ENCODE peak calls at places on chromosomes 3 and 15, in seven cellular contexts. One of them, this sample, is unnamed.

GRCh38 chr3:141231101-141231922 is at the start of gene PXYLP1:
- DNase-seq in neural crest cell: peak
- DNase-seq in tibial nerve: peak
- DNase-seq in BE2C: peak
- DNase-seq in activated B cell treated with CpG ODN at 0.5 μM for 24 hours: peak
- DNase-seq in GM23338: peak
- DNase-seq in WTC11: peak
- DNase-seq in this sample: peak

GRCh38 chr15:76776969-76777368 is 128.2 kb downstream of the SCAPER start:
- DNase-seq in BE2C: no peak
- DNase-seq in GM23338: no peak
- DNase-seq in neural crest cell: no peak
- DNase-seq in WTC11: no peak
- DNase-seq in tibial nerve: no peak
- DNase-seq in activated B cell treated with CpG ODN at 0.5 μM for 24 hours: no peak
- DNase-seq in this sample: no peak

GRCh38 chr3:186520957-186521842 is 23.0 kb downstream of the CRYGS start:
- DNase-seq in GM23338: peak
- DNase-seq in BE2C: no peak
- DNase-seq in neural crest cell: no peak
- DNase-seq in WTC11: peak
- DNase-seq in activated B cell treated with CpG ODN at 0.5 μM for 24 hours: peak
- DNase-seq in tibial nerve: no peak
- DNase-seq in this sample: no peak

GRCh38 chr3:39130026-39130425 is 22.5 kb downstream of the TTC21A start:
- DNase-seq in BE2C: no peak
- DNase-seq in GM23338: no peak
- DNase-seq in tibial nerve: no peak
- DNase-seq in neural crest cell: no peak
- DNase-seq in activated B cell treated with CpG ODN at 0.5 μM for 24 hours: no peak
- DNase-seq in WTC11: no peak
- DNase-seq in this sample: no peak

GRCh38 chr15:87477759-87478687 is 778.5 kb downstream of the NTRK3 start:
- DNase-seq in BE2C: peak
- DNase-seq in GM23338: peak
- DNase-seq in activated B cell treated with CpG ODN at 0.5 μM for 24 hours: no peak
- DNase-seq in tibial nerve: peak
- DNase-seq in WTC11: no peak
- DNase-seq in neural crest cell: no peak
- DNase-seq in this sample: no peak

GRCh38 chr3:131348911-131349310 is 32.7 kb upstream of the NUDT16 start:
- DNase-seq in BE2C: no peak
- DNase-seq in tibial nerve: no peak
- DNase-seq in WTC11: no peak
- DNase-seq in GM23338: no peak
- DNase-seq in activated B cell treated with CpG ODN at 0.5 μM for 24 hours: no peak
- DNase-seq in neural crest cell: no peak
- DNase-seq in this sample: no peak

GRCh38 chr3:171457263-171458055 is 2.7 kb downstream of the TNIK start:
- DNase-seq in activated B cell treated with CpG ODN at 0.5 μM for 24 hours: no peak
- DNase-seq in neural crest cell: peak
- DNase-seq in WTC11: no peak
- DNase-seq in tibial nerve: no peak
- DNase-seq in GM23338: no peak
- DNase-seq in BE2C: no peak
- DNase-seq in this sample: no peak

GRCh38 chr3:72756900-72757299 is 91.3 kb downstream of the SHQ1 start:
- DNase-seq in WTC11: no peak
- DNase-seq in activated B cell treated with CpG ODN at 0.5 μM for 24 hours: no peak
- DNase-seq in BE2C: no peak
- DNase-seq in GM23338: no peak
- DNase-seq in neural crest cell: no peak
- DNase-seq in tibial nerve: no peak
- DNase-seq in this sample: no peak

GRCh38 chr3:61061092-61061723 is 190.0 kb downstream of the FHIT start:
- DNase-seq in tibial nerve: no peak
- DNase-seq in GM23338: no peak
- DNase-seq in activated B cell treated with CpG ODN at 0.5 μM for 24 hours: no peak
- DNase-seq in BE2C: no peak
- DNase-seq in WTC11: no peak
- DNase-seq in neural crest cell: no peak
- DNase-seq in this sample: no peak

GRCh38 chr3:44877333-44877732 is 2.9 kb downstream of the TGM4 start:
- DNase-seq in GM23338: no peak
- DNase-seq in WTC11: no peak
- DNase-seq in neural crest cell: no peak
- DNase-seq in activated B cell treated with CpG ODN at 0.5 μM for 24 hours: no peak
- DNase-seq in tibial nerve: no peak
- DNase-seq in BE2C: no peak
- DNase-seq in this sample: no peak
- TF ChIP-seq CTCF in GM23338: no peak
- TF ChIP-seq CTCF in WTC11: no peak
- TF ChIP-seq CTCF in neural crest cell: no peak
- TF ChIP-seq CTCF in activated B cell treated with CpG ODN at 0.5 μM for 24 hours: no peak
- TF ChIP-seq CTCF in tibial nerve: no peak
- TF ChIP-seq CTCF in BE2C: no peak
- TF ChIP-seq CTCF in this sample: no peak

GRCh38 chr3:173275740-173276139 is 121.8 kb upstream of the NLGN1 start:
- DNase-seq in activated B cell treated with CpG ODN at 0.5 μM for 24 hours: no peak
- DNase-seq in BE2C: peak
- DNase-seq in tibial nerve: no peak
- DNase-seq in neural crest cell: no peak
- DNase-seq in WTC11: peak
- DNase-seq in GM23338: peak
- DNase-seq in this sample: no peak
- TF ChIP-seq CTCF in activated B cell treated with CpG ODN at 0.5 μM for 24 hours: no peak
- TF ChIP-seq CTCF in BE2C: peak
- TF ChIP-seq CTCF in tibial nerve: no peak
- TF ChIP-seq CTCF in neural crest cell: no peak
- TF ChIP-seq CTCF in WTC11: no peak
- TF ChIP-seq CTCF in GM23338: peak
- TF ChIP-seq CTCF in this sample: no peak

GRCh38 chr3:119497824-119498187 is 541 bp upstream of the TIMMDC1 start:
- DNase-seq in activated B cell treated with CpG ODN at 0.5 μM for 24 hours: no peak
- DNase-seq in WTC11: no peak
- DNase-seq in tibial nerve: no peak
- DNase-seq in BE2C: no peak
- DNase-seq in neural crest cell: peak
- DNase-seq in GM23338: peak
- DNase-seq in this sample: peak

GRCh38 chr3:119492810-119493209 is 5.5 kb upstream of the TIMMDC1 start:
- DNase-seq in tibial nerve: no peak
- DNase-seq in activated B cell treated with CpG ODN at 0.5 μM for 24 hours: no peak
- DNase-seq in WTC11: no peak
- DNase-seq in neural crest cell: no peak
- DNase-seq in BE2C: no peak
- DNase-seq in GM23338: no peak
- DNase-seq in this sample: no peak

GRCh38 chr3:119498188-119498987 is at the start of gene TIMMDC1:
- DNase-seq in tibial nerve: peak
- DNase-seq in neural crest cell: peak
- DNase-seq in BE2C: peak
- DNase-seq in activated B cell treated with CpG ODN at 0.5 μM for 24 hours: peak
- DNase-seq in WTC11: peak
- DNase-seq in GM23338: peak
- DNase-seq in this sample: peak

GRCh38 chr3:119492128-119492527 is 6.2 kb upstream of the TIMMDC1 start:
- DNase-seq in GM23338: no peak
- DNase-seq in activated B cell treated with CpG ODN at 0.5 μM for 24 hours: no peak
- DNase-seq in WTC11: no peak
- DNase-seq in tibial nerve: no peak
- DNase-seq in BE2C: no peak
- DNase-seq in neural crest cell: no peak
- DNase-seq in this sample: no peak

GRCh38 chr3:119494597-119494996 is 3.8 kb upstream of the TIMMDC1 start:
- DNase-seq in activated B cell treated with CpG ODN at 0.5 μM for 24 hours: no peak
- DNase-seq in WTC11: no peak
- DNase-seq in BE2C: no peak
- DNase-seq in neural crest cell: no peak
- DNase-seq in tibial nerve: no peak
- DNase-seq in GM23338: peak
- DNase-seq in this sample: no peak
- TF ChIP-seq CTCF in activated B cell treated with CpG ODN at 0.5 μM for 24 hours: no peak
- TF ChIP-seq CTCF in WTC11: no peak
- TF ChIP-seq CTCF in BE2C: peak
- TF ChIP-seq CTCF in neural crest cell: peak
- TF ChIP-seq CTCF in tibial nerve: no peak
- TF ChIP-seq CTCF in GM23338: peak
- TF ChIP-seq CTCF in this sample: peak

GRCh38 chr3:45321607-45322391 is 66.6 kb upstream of the LARS2 start:
- DNase-seq in tibial nerve: no peak
- DNase-seq in BE2C: no peak
- DNase-seq in activated B cell treated with CpG ODN at 0.5 μM for 24 hours: no peak
- DNase-seq in WTC11: no peak
- DNase-seq in neural crest cell: no peak
- DNase-seq in GM23338: no peak
- DNase-seq in this sample: no peak
- TF ChIP-seq CTCF in tibial nerve: no peak
- TF ChIP-seq CTCF in BE2C: no peak
- TF ChIP-seq CTCF in activated B cell treated with CpG ODN at 0.5 μM for 24 hours: no peak
- TF ChIP-seq CTCF in WTC11: no peak
- TF ChIP-seq CTCF in neural crest cell: no peak
- TF ChIP-seq CTCF in GM23338: no peak
- TF ChIP-seq CTCF in this sample: no peak

GRCh38 chr3:195556390-195556789 is 13.3 kb upstream of the PPP1R2 start:
- DNase-seq in WTC11: peak
- DNase-seq in tibial nerve: no peak
- DNase-seq in GM23338: peak
- DNase-seq in neural crest cell: peak
- DNase-seq in BE2C: no peak
- DNase-seq in activated B cell treated with CpG ODN at 0.5 μM for 24 hours: no peak
- DNase-seq in this sample: no peak
- TF ChIP-seq CTCF in WTC11: no peak
- TF ChIP-seq CTCF in tibial nerve: no peak
- TF ChIP-seq CTCF in GM23338: peak
- TF ChIP-seq CTCF in neural crest cell: peak
- TF ChIP-seq CTCF in BE2C: peak
- TF ChIP-seq CTCF in activated B cell treated with CpG ODN at 0.5 μM for 24 hours: no peak
- TF ChIP-seq CTCF in this sample: no peak

GRCh38 chr3:100334340-100335136 is at the start of gene NIT2:
- DNase-seq in tibial nerve: peak
- DNase-seq in activated B cell treated with CpG ODN at 0.5 μM for 24 hours: peak
- DNase-seq in WTC11: peak
- DNase-seq in neural crest cell: peak
- DNase-seq in BE2C: peak
- DNase-seq in GM23338: peak
- DNase-seq in this sample: peak
- TF ChIP-seq CTCF in tibial nerve: no peak
- TF ChIP-seq CTCF in activated B cell treated with CpG ODN at 0.5 μM for 24 hours: no peak
- TF ChIP-seq CTCF in WTC11: no peak
- TF ChIP-seq CTCF in neural crest cell: no peak
- TF ChIP-seq CTCF in BE2C: no peak
- TF ChIP-seq CTCF in GM23338: no peak
- TF ChIP-seq CTCF in this sample: no peak

DNA sequence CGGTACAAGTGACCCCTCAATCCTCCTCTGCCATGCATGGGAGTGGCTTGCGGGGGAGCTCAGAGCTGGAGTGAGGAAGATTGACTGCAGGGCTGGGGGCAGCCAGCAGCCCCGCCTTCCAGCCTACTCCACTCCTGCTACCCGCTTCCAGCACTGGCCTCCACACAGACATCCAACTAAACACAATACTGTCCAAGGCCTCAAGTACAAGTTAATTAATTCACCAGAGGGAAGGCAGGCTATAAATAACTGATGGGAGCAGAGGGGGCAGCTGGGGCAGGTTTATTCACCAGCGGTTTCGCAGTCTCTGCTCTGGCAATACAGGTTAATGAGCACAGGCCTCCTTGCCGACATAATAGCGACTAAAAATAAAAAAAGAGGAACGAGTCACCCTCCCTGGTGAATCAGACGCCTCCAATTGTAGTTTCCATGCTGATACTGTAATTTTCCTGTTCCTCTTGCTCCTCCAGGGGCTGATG is 166.3 kb upstream of the TLE3 start:
- DNase-seq in neural crest cell: peak
- DNase-seq in BE2C: peak
- DNase-seq in GM23338: peak
- DNase-seq in WTC11: no peak
- DNase-seq in tibial nerve: no peak
- DNase-seq in activated B cell treated with CpG ODN at 0.5 μM for 24 hours: no peak
- DNase-seq in this sample: no peak
- TF ChIP-seq CTCF in neural crest cell: no peak
- TF ChIP-seq CTCF in BE2C: no peak
- TF ChIP-seq CTCF in GM23338: no peak
- TF ChIP-seq CTCF in WTC11: no peak
- TF ChIP-seq CTCF in tibial nerve: no peak
- TF ChIP-seq CTCF in activated B cell treated with CpG ODN at 0.5 μM for 24 hours: no peak
- TF ChIP-seq CTCF in this sample: no peak

GRCh38 chr15:36810656-36811449 is 231.4 kb downstream of the CDIN1 start:
- DNase-seq in neural crest cell: no peak
- DNase-seq in activated B cell treated with CpG ODN at 0.5 μM for 24 hours: no peak
- DNase-seq in WTC11: peak
- DNase-seq in BE2C: no peak
- DNase-seq in GM23338: peak
- DNase-seq in tibial nerve: no peak
- DNase-seq in this sample: no peak
- TF ChIP-seq CTCF in neural crest cell: peak
- TF ChIP-seq CTCF in activated B cell treated with CpG ODN at 0.5 μM for 24 hours: no peak
- TF ChIP-seq CTCF in WTC11: peak
- TF ChIP-seq CTCF in BE2C: peak
- TF ChIP-seq CTCF in GM23338: peak
- TF ChIP-seq CTCF in tibial nerve: no peak
- TF ChIP-seq CTCF in this sample: peak